ENCODE peak calls at places on chromosomes 11 and 22, in four cellular contexts. S, E, U and I are unnamed samples.

GRCh38 chr11:37230865-37231264 is 632.8 kb upstream of the RAG2 start:
- DNase-seq in S (no peak), E (no peak), U (no peak), I (no peak)

GRCh38 chr11:130509942-130510341 is 61.5 kb downstream of the ADAMTS15 start:
- DNase-seq in S (no peak), E (no peak), U (no peak), I (no peak)

GRCh38 chr11:20966489-20966888 is 297.1 kb downstream of the NELL1 start:
- DNase-seq in S (no peak), E (no peak), U (no peak), I (no peak)

GRCh38 chr11:130315354-130315970 is 745 bp upstream of the ZBTB44 start:
- DNase-seq in S (peak), E (peak), U (no peak), I (no peak)

GRCh38 chr11:46006418-46007070 is 84.1 kb downstream of the LARGE2 start:
- DNase-seq in S (no peak), E (no peak), U (no peak), I (peak)

GRCh38 chr11:79406376-79406775 is 34.5 kb downstream of the TENM4 start:
- DNase-seq in S (no peak), E (no peak), U (no peak), I (no peak)

GRCh38 chr11:65571940-65572339 is 398 bp upstream of the FAM89B start:
- DNase-seq in S (no peak), E (no peak), U (no peak), I (no peak)

GRCh38 chr11:110710520-110711381 is 1.5 kb downstream of the ARHGAP20 start:
- DNase-seq in S (peak), E (peak), U (no peak), I (peak)

GRCh38 chr11:88293931-88294330 is 43.6 kb downstream of the CTSC start:
- DNase-seq in S (no peak), E (no peak), U (no peak), I (no peak)

GRCh38 chr11:15565846-15566245 is 451.1 kb downstream of the INSC start:
- DNase-seq in S (no peak), E (no peak), U (no peak), I (no peak)

GRCh38 chr11:119888119-119888518 is 159.1 kb upstream of the NECTIN1 start:
- DNase-seq in S (no peak), E (no peak), U (no peak), I (no peak)

GRCh38 chr22:43226368-43226979 is 39.5 kb upstream of the TTLL12 start:
- DNase-seq in S (no peak), E (no peak), U (no peak), I (peak)

GRCh38 chr11:60658409-60658808 is 41.0 kb upstream of the MS4A8 start:
- DNase-seq in S (no peak), E (no peak), U (no peak), I (no peak)

GRCh38 chr11:13120691-13121090 is 111.6 kb downstream of the RASSF10 start:
- DNase-seq in S (no peak), E (no peak), U (no peak), I (no peak)

GRCh38 chr22:32920032-32920628 is 118.6 kb downstream of the TIMP3 start:
- DNase-seq in S (peak), E (no peak), U (peak), I (no peak)

GRCh38 chr11:130631119-130631518 is 182.7 kb downstream of the ADAMTS15 start:
- DNase-seq in S (no peak), E (no peak), U (peak), I (no peak)

GRCh38 chr11:87022738-87023137 is 15.0 kb upstream of the TMEM135 start:
- DNase-seq in S (no peak), E (no peak), U (no peak), I (no peak)

GRCh38 chr11:10181811-10182210 is 112.2 kb downstream of the SBF2 start:
- DNase-seq in S (no peak), E (no peak), U (no peak), I (no peak)

GRCh38 chr11:61880454-61880853 is 10.9 kb downstream of the FADS3 start:
- DNase-seq in S (no peak), E (no peak), U (no peak), I (no peak)

GRCh38 chr22:44685384-44686056 is 16.5 kb upstream of the PRR5 start:
- DNase-seq in S (no peak), E (peak), U (no peak), I (peak)

GRCh38 chr22:45998638-45999378 is 21.8 kb upstream of the WNT7B start:
- DNase-seq in S (peak), E (no peak), U (no peak), I (no peak)

GRCh38 chr11:62999649-63000048 is 14.9 kb upstream of the SLC22A6 start:
- DNase-seq in S (no peak), E (no peak), U (no peak), I (no peak)